ENCODE peak calls at places on chromosomes 7 and 10, in six cellular contexts. One of them, this sample, is unnamed.

GRCh38 chr7:100835903-100836811 is 8.8 kb upstream of the EPHB4 start:
- DNase-seq in mesenteric fat pad: no peak
- DNase-seq in small intestine: peak
- DNase-seq in posterior cingulate gyrus: no peak
- DNase-seq in activated gamma-delta T cell treated with anti-CD3 and anti-CD28 coated beads, Interleukin-2, amount 50 U/mL, for 16 hours: no peak
- DNase-seq in EL: no peak
- DNase-seq in this sample: no peak

GRCh38 chr7:155759740-155760430 is 52.4 kb downstream of the SHH start:
- DNase-seq in EL: no peak
- DNase-seq in mesenteric fat pad: no peak
- DNase-seq in posterior cingulate gyrus: no peak
- DNase-seq in activated gamma-delta T cell treated with anti-CD3 and anti-CD28 coated beads, Interleukin-2, amount 50 U/mL, for 16 hours: no peak
- DNase-seq in small intestine: peak
- DNase-seq in this sample: no peak

GRCh38 chr10:30752481-30752881 is 122.9 kb upstream of the LYZL2 start:
- DNase-seq in activated gamma-delta T cell treated with anti-CD3 and anti-CD28 coated beads, Interleukin-2, amount 50 U/mL, for 16 hours: no peak
- DNase-seq in small intestine: no peak
- DNase-seq in mesenteric fat pad: no peak
- DNase-seq in posterior cingulate gyrus: peak
- DNase-seq in EL: no peak
- DNase-seq in this sample: no peak

GRCh38 chr10:31101123-31101522 is 69.5 kb upstream of the ZNF438 start:
- DNase-seq in posterior cingulate gyrus: no peak
- DNase-seq in activated gamma-delta T cell treated with anti-CD3 and anti-CD28 coated beads, Interleukin-2, amount 50 U/mL, for 16 hours: peak
- DNase-seq in small intestine: no peak
- DNase-seq in EL: peak
- DNase-seq in mesenteric fat pad: no peak
- DNase-seq in this sample: no peak

GRCh38 chr10:133237241-133238065 is at the start of gene VENTX:
- DNase-seq in mesenteric fat pad: no peak
- DNase-seq in posterior cingulate gyrus: no peak
- DNase-seq in small intestine: no peak
- DNase-seq in EL: no peak
- DNase-seq in activated gamma-delta T cell treated with anti-CD3 and anti-CD28 coated beads, Interleukin-2, amount 50 U/mL, for 16 hours: no peak
- DNase-seq in this sample: no peak

GRCh38 chr10:126421745-126422144 is 33.5 kb upstream of the ADAM12 start:
- DNase-seq in mesenteric fat pad: no peak
- DNase-seq in posterior cingulate gyrus: no peak
- DNase-seq in small intestine: no peak
- DNase-seq in EL: peak
- DNase-seq in activated gamma-delta T cell treated with anti-CD3 and anti-CD28 coated beads, Interleukin-2, amount 50 U/mL, for 16 hours: no peak
- DNase-seq in this sample: no peak

GRCh38 chr7:122095642-122096041 is 48.4 kb downstream of the AASS start:
- DNase-seq in mesenteric fat pad: no peak
- DNase-seq in activated gamma-delta T cell treated with anti-CD3 and anti-CD28 coated beads, Interleukin-2, amount 50 U/mL, for 16 hours: no peak
- DNase-seq in posterior cingulate gyrus: no peak
- DNase-seq in small intestine: no peak
- DNase-seq in EL: no peak
- DNase-seq in this sample: no peak

GRCh38 chr10:77415311-77415960 is 222.2 kb downstream of the KCNMA1 start:
- DNase-seq in posterior cingulate gyrus: peak
- DNase-seq in EL: peak
- DNase-seq in activated gamma-delta T cell treated with anti-CD3 and anti-CD28 coated beads, Interleukin-2, amount 50 U/mL, for 16 hours: no peak
- DNase-seq in small intestine: no peak
- DNase-seq in mesenteric fat pad: no peak
- DNase-seq in this sample: no peak